ENCODE peak calls at places on chromosomes 16 and 17, in four cellular contexts. Q is glutamatergic neuron, R is AML-193, X is progenitor cell of endocrine pancreas. E is an unnamed sample.

GRCh38 chr17:4018446-4018845 is 54.2 kb upstream of the ATP2A3 start:
- DNase-seq in Q (no peak), R (no peak), X (no peak), E (no peak)

GRCh38 chr16:58022601-58023371 is 2.8 kb upstream of the MMP15 start:
- DNase-seq in Q (peak), R (no peak), X (no peak), E (peak)

GRCh38 chr17:45364531-45365390 is 47.9 kb upstream of the MAP3K14 start:
- DNase-seq in Q (no peak), R (no peak), X (no peak), E (no peak)

GRCh38 chr16:86995456-86995855 is 321.7 kb downstream of the C16orf95 start:
- DNase-seq in Q (no peak), R (no peak), X (no peak), E (no peak)

GRCh38 chr17:82242977-82243647 is 14.3 kb downstream of the SLC16A3 start:
- DNase-seq in Q (no peak), R (no peak), X (no peak), E (peak)

GRCh38 chr17:80790021-80790765 is 201.4 kb upstream of the CHMP6 start:
- DNase-seq in Q (no peak), R (no peak), X (no peak), E (no peak)

GRCh38 chr17:1976000-1976682 is 49.0 kb downstream of the RTN4RL1 start:
- DNase-seq in Q (peak), R (no peak), X (no peak), E (no peak)

GRCh38 chr16:15490123-15490711 is 55.8 kb downstream of the BMERB1 start:
- DNase-seq in Q (no peak), R (no peak), X (no peak), E (no peak)

GRCh38 chr16:6725634-6726331 is 606.9 kb upstream of the RBFOX1 start:
- DNase-seq in Q (no peak), R (no peak), X (no peak), E (no peak)

GRCh38 chr17:74919440-74920305 is 3.4 kb downstream of the USH1G start:
- DNase-seq in Q (peak), R (no peak), X (no peak), E (peak)

GRCh38 chr16:27321013-27321960 is 7.5 kb downstream of the IL4R start:
- DNase-seq in Q (no peak), R (peak), X (no peak), E (no peak)

GRCh38 chr16:29154676-29155121 is 169.8 kb downstream of the LAT start:
- DNase-seq in Q (no peak), R (no peak), X (no peak), E (no peak)

GRCh38 chr17:69575346-69575761 is 160.9 kb downstream of the MAP2K6 start:
- DNase-seq in Q (no peak), R (no peak), X (no peak), E (peak)

GRCh38 chr16:9260665-9261064 is 169.2 kb downstream of the HAPSTR1 start:
- DNase-seq in Q (no peak), R (no peak), X (no peak), E (no peak)

GRCh38 chr17:37220609-37220953 is 155.2 kb upstream of the C17orf78 start:
- DNase-seq in Q (peak), R (peak), X (no peak), E (peak)

GRCh38 chr16:15507299-15507958 is 73.0 kb downstream of the BMERB1 start:
- DNase-seq in Q (peak), R (no peak), X (no peak), E (peak)

GRCh38 chr17:6327007-6327406 is 107.9 kb downstream of the AIPL1 start:
- DNase-seq in Q (no peak), R (no peak), X (no peak), E (no peak)

GRCh38 chr16:19274178-19274797 is 11.2 kb upstream of the CLEC19A start:
- DNase-seq in Q (no peak), R (no peak), X (no peak), E (no peak)

GRCh38 chr17:77148109-77148958 is 7.6 kb downstream of the SEC14L1 start:
- DNase-seq in Q (no peak), R (no peak), X (no peak), E (peak)

GRCh38 chr17:29004081-29004692 is 1.6 kb downstream of the SEZ6 start:
- DNase-seq in Q (no peak), R (no peak), X (no peak), E (peak)

GRCh38 chr17:50635720-50636144 is 1.1 kb downstream of the ABCC3 start:
- DNase-seq in Q (no peak), R (no peak), X (no peak), E (no peak)

GRCh38 chr17:13230350-13230900 is 212.6 kb upstream of the ELAC2 start:
- DNase-seq in Q (no peak), R (no peak), X (no peak), E (no peak)

GRCh38 chr17:35373984-35374765 is 754 bp upstream of the SLFN11 start:
- DNase-seq in Q (peak), R (peak), X (no peak), E (peak)

E was measured in cardiac muscle cell.